ENCODE peak calls at places on chromosomes 3 and 15, in ten cellular contexts. V is epithelial cell of esophagus, Y is suprapubic skin, G is cardiac fibroblast, C is heart left ventricle, W is IMR-90, X is transverse colon, Z is astrocyte of the spinal cord, L is keratinocyte, I is MM.1S. F is an unnamed sample.

GRCh38 chr3:13537926-13538325 is 11.0 kb upstream of the FBLN2 start:
- DNase-seq in X (no peak), I (no peak), L (peak), W (peak), C (no peak), Y (peak), V (peak), Z (peak), G (peak), F (peak)

GRCh38 chr15:82530606-82531379 is 9.5 kb downstream of the RPS17 start:
- DNase-seq in C (peak), L (no peak), I (peak), X (peak), Y (no peak), G (peak), W (peak), V (peak), Z (peak), F (peak)

GRCh38 chr3:141091416-141091815 is 40.3 kb downstream of the SPSB4 start:
- DNase-seq in X (no peak), G (no peak), L (no peak), W (no peak), Z (no peak), I (no peak), C (no peak), Y (no peak), V (no peak), F (no peak)

GRCh38 chr3:32569540-32570425 is 875 bp downstream of the DYNC1LI1 start:
- DNase-seq in I (peak), L (peak), X (peak), Y (peak), W (peak), Z (peak), V (peak), C (peak), G (peak), F (peak)

GRCh38 chr3:17050051-17050450 is 165.3 kb downstream of the PLCL2 start:
- DNase-seq in C (no peak), L (no peak), Z (no peak), W (no peak), G (no peak), Y (no peak), V (no peak), I (no peak), X (no peak), F (no peak)

GRCh38 chr3:133934073-133934970 is 38.6 kb upstream of the RAB6B start:
- DNase-seq in Z (no peak), X (peak), W (no peak), V (no peak), G (no peak), L (no peak), C (no peak), Y (peak), I (no peak), F (no peak)

GRCh38 chr3:97559398-97559797 is 205.2 kb upstream of the ARL6 start:
- DNase-seq in I (no peak), X (no peak), G (no peak), W (no peak), C (no peak), V (peak), Y (no peak), Z (no peak), L (no peak), F (no peak)

GRCh38 chr3:12750223-12750622 is 8.8 kb downstream of the TMEM40 start:
- DNase-seq in V (peak), Z (peak), W (peak), G (peak), C (peak), I (no peak), L (no peak), Y (no peak), X (peak), F (no peak)

GRCh38 chr15:91821458-91821857 is 32.0 kb upstream of the SLCO3A1 start:
- DNase-seq in Y (no peak), X (no peak), I (no peak), G (no peak), W (no peak), Z (no peak), C (no peak), L (peak), V (peak), F (no peak)

GRCh38 chr3:122234117-122234516 is 50.6 kb downstream of the CASR start:
- DNase-seq in V (no peak), G (no peak), W (no peak), L (no peak), I (no peak), Y (no peak), C (no peak), X (no peak), Z (no peak), F (no peak)

GRCh38 chr3:31858439-31858838 is 122.6 kb downstream of the OSBPL10 start:
- DNase-seq in Z (no peak), C (no peak), Y (no peak), X (no peak), V (no peak), I (peak), G (no peak), L (no peak), W (no peak), F (no peak)

GRCh38 chr3:88863196-88863595 is 244.2 kb upstream of the EPHA3 start:
- DNase-seq in W (peak), G (peak), Z (peak), X (no peak), Y (no peak), I (no peak), C (no peak), L (no peak), V (peak), F (no peak)

GRCh38 chr3:43468141-43468540 is 153.7 kb downstream of the ANO10 start:
- DNase-seq in I (no peak), W (no peak), V (no peak), Y (no peak), X (no peak), Z (no peak), G (peak), C (no peak), L (no peak), F (no peak)

GRCh38 chr15:45021331-45021730 is 1.7 kb upstream of the SORD start:
- DNase-seq in C (no peak), Y (no peak), G (peak), V (peak), I (no peak), L (no peak), X (no peak), W (peak), Z (no peak), F (no peak)

GRCh38 chr3:34213481-34213880 is 415.1 kb downstream of the PDCD6IP start:
- DNase-seq in I (no peak), V (no peak), C (no peak), X (no peak), Y (no peak), L (no peak), G (no peak), W (no peak), Z (no peak), F (no peak)

GRCh38 chr15:69665641-69666091 is 213.0 kb downstream of the RPLP1 start:
- DNase-seq in L (no peak), W (no peak), V (no peak), I (no peak), X (no peak), Z (no peak), C (no peak), G (peak), Y (no peak), F (peak)

GRCh38 chr3:192597511-192597910 is 129.8 kb downstream of the FGF12 start:
- DNase-seq in W (no peak), C (no peak), Y (no peak), Z (no peak), L (no peak), G (no peak), I (no peak), X (no peak), V (peak), F (no peak)

GRCh38 chr15:64774556-64775523 is 549 bp downstream of the RBPMS2 start:
- DNase-seq in V (no peak), G (no peak), Z (no peak), C (peak), L (no peak), X (no peak), Y (no peak), I (no peak), W (no peak), F (no peak)

GRCh38 chr3:52714335-52715302 is 8.7 kb downstream of the SPCS1 start:
- DNase-seq in X (peak), G (no peak), I (no peak), L (no peak), W (no peak), Y (no peak), Z (no peak), V (no peak), C (no peak), F (no peak)
- H3K4me3 ChIP-seq in X (peak), G (no peak), I (no peak), L (no peak), W (no peak), Y (no peak), Z (no peak), V (no peak), C (no peak), F (no peak)

GRCh38 chr3:63096248-63097058 is 181.7 kb upstream of the SYNPR start:
- DNase-seq in C (no peak), I (no peak), Y (peak), G (no peak), L (no peak), Z (no peak), V (no peak), X (no peak), W (no peak), F (no peak)
- TF ChIP-seq CTCF in C (no peak), I (no peak), Y (no peak), G (no peak), L (no peak), Z (no peak), V (no peak), X (no peak), W (no peak), F (no peak)

GRCh38 chr3:26623409-26624208 is 1.0 kb downstream of the LRRC3B start:
- DNase-seq in C (no peak), I (no peak), L (no peak), Z (no peak), W (no peak), V (no peak), G (no peak), Y (no peak), X (no peak), F (no peak)
- H3K4me3 ChIP-seq in C (peak), I (peak), L (no peak), Z (no peak), W (no peak), V (no peak), G (no peak), Y (peak), X (peak), F (no peak)

GRCh38 chr3:58188921-58189451 is 21.8 kb downstream of the DNASE1L3 start:
- DNase-seq in V (no peak), Y (no peak), Z (no peak), C (peak), I (no peak), X (no peak), L (no peak), G (no peak), W (no peak), F (no peak)

GRCh38 chr3:58191361-58191991 is 19.3 kb downstream of the DNASE1L3 start:
- DNase-seq in X (no peak), W (no peak), V (no peak), L (no peak), C (no peak), G (no peak), Z (no peak), I (no peak), Y (no peak), F (no peak)

GRCh38 chr3:58190882-58191281 is 19.9 kb downstream of the DNASE1L3 start:
- DNase-seq in C (no peak), L (no peak), W (no peak), X (no peak), V (no peak), G (no peak), I (no peak), Z (no peak), Y (no peak), F (no peak)

GRCh38 chr3:58189691-58190090 is 21.1 kb downstream of the DNASE1L3 start:
- DNase-seq in W (no peak), G (no peak), V (no peak), Y (no peak), C (no peak), Z (no peak), X (no peak), I (no peak), L (no peak), F (no peak)

DNA sequence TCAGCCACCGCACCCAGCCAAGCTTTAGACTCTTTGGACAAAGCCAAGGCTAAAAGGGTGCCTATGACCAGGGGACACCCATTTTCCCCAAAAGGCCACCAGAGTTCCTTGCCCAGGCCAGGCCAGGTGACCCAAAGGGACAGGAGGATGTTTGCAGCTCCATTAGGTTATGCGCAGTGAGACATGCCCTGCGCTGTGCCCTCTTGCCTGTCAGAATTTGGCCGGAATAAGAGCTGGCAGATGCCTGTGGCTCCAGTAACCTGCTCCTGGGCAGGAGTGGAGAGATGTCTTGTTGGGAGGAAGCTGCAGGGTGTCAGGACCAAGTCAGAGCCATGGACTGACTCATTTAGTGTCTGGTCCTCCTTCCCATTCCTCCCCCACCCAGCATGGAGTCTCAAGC is 20.5 kb downstream of the DNASE1L3 start:
- DNase-seq in L (no peak), V (no peak), Z (no peak), I (no peak), W (no peak), Y (no peak), C (no peak), G (no peak), X (no peak), F (no peak)
- TF ChIP-seq CTCF in L (no peak), V (no peak), Z (no peak), I (no peak), W (no peak), Y (no peak), C (no peak), G (no peak), X (no peak), F (no peak)